ENCODE peak calls at places on chromosomes 6 and 20, in five cellular contexts. Q, X, W, Y and K are unnamed samples. For H3K36me3, the result is how much of the 10 kb centered on the place peaks cover.

GRCh38 chr6:52517502-52518278 is 59.2 kb downstream of the TRAM2 start:
- DNase-seq in Q (peak), X (peak), W (peak), Y (peak), K (peak)

GRCh38 chr20:35305682-35306556 is 13.7 kb upstream of the FAM83C start:
- DNase-seq in Q (peak), X (peak), W (peak), Y (no peak), K (peak)

GRCh38 chr6:163956571-163957407 is 542.3 kb downstream of the QKI start:
- DNase-seq in Q (peak), X (peak), W (peak), Y (peak), K (peak)

GRCh38 chr6:113190170-113190569 is 667.0 kb upstream of the MARCKS start:
- DNase-seq in Q (no peak), X (no peak), W (peak), Y (no peak), K (no peak)

GRCh38 chr6:112780498-112781096 is 433.5 kb downstream of the RFPL4B start:
- DNase-seq in Q (peak), X (no peak), W (peak), Y (peak), K (no peak)

GRCh38 chr6:20280288-20280621 is 68.0 kb upstream of the MBOAT1 start:
- DNase-seq in Q (no peak), X (no peak), W (no peak), Y (no peak), K (no peak)

GRCh38 chr20:7410150-7410549 is 530.1 kb downstream of the HAO1 start:
- DNase-seq in Q (no peak), X (no peak), W (no peak), Y (no peak), K (no peak)

GRCh38 chr20:37163832-37164554 is 15.1 kb upstream of the RPN2 start:
- DNase-seq in Q (no peak), X (no peak), W (no peak), Y (no peak), K (no peak)

GRCh38 chr20:59291740-59292139 is 8.7 kb upstream of the EDN3 start:
- DNase-seq in Q (no peak), X (no peak), W (no peak), Y (peak), K (no peak)

GRCh38 chr20:51803157-51803854 is 985 bp upstream of the SALL4 start:
- DNase-seq in Q (no peak), X (no peak), W (no peak), Y (no peak), K (no peak)

GRCh38 chr6:12962529-12962928 is 246.0 kb downstream of the PHACTR1 start:
- DNase-seq in Q (no peak), X (no peak), W (no peak), Y (no peak), K (no peak)

GRCh38 chr20:44866703-44867335 is 18.7 kb upstream of the YWHAB start:
- DNase-seq in Q (no peak), X (no peak), W (no peak), Y (no peak), K (no peak)
- H3K4me3 ChIP-seq in Q (no peak), X (peak), W (no peak), Y (no peak), K (no peak)

GRCh38 chr6:1701668-1702353 is 92.1 kb downstream of the FOXC1 start:
- DNase-seq in Q (peak), X (peak), W (no peak), Y (no peak), K (no peak)

GRCh38 chr6:1703923-1704322 is 94.2 kb downstream of the FOXC1 start:
- DNase-seq in Q (no peak), X (no peak), W (no peak), Y (no peak), K (no peak)

GRCh38 chr6:1702580-1703051 is 92.9 kb downstream of the FOXC1 start:
- DNase-seq in Q (no peak), X (no peak), W (no peak), Y (no peak), K (no peak)

GRCh38 chr6:1704711-1705110 is 95.0 kb downstream of the FOXC1 start:
- DNase-seq in Q (no peak), X (no peak), W (no peak), Y (no peak), K (no peak)

DNA sequence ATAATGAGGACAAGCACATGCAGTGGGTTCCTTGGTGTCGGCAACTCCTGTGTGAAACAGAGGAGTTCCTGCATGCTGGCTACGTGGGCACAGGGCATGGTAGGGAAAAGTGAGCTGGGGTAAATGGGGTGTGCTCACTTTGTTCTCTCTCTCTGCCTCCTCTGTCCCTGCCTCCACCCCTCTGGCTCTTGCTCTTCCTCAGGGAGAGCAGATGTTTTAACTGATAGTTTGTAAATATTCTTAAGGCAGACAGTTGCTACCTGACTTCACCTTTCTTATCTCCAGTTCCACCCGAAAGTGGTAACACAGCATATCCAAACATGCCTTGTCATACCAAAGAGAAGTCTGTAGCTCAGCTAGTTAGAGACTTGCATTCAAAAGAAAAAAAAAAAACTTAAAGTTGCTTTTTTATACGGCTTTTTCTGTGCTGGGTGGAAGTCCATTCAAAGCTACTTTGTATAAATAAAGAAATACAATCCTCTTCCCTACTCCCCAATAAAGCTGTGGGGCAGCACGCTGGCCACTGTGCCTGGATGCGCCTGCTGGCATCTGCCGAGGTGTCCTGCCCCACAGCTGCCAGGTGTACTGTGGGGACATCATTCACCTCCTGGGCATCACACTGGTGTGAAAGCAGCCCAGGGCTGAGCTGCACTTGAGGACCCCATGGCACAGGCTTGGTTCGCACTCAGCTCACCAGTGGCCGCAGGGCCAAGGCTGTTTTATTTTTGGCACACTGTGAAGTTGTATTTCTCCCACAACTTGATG is 93.6 kb downstream of the FOXC1 start:
- DNase-seq in Q (no peak), X (no peak), W (no peak), Y (no peak), K (no peak)
- H3K36me3 ChIP-seq in Q (under half), X (under half), W (under half), Y (under half), K (under half)

DNA sequence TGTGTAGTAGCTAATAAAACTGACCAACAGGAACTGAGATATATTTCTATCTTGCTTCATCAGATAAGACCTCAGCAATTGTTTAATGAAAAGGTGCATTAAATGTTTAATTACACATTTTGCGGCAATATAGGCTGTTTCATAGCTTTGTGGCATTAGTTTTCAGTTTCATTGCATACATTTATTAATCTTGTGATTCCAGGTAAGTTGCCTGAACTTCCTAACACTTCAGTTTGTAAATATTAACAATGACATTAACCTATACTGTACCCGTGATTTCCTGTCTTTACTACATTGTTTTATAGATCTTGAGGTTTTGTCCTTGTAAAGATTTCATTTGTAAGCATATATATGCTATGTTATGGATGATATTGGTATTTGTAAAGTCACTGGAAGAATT is 66.5 kb downstream of the PKIB start:
- DNase-seq in Q (no peak), X (no peak), W (no peak), Y (no peak), K (no peak)
- H3K27ac ChIP-seq in Q (no peak), X (no peak), W (no peak), Y (no peak), K (no peak)

GRCh38 chr6:68640506-68640875 is 5.4 kb downstream of the ADGRB3 start:
- DNase-seq in Q (no peak), X (no peak), W (no peak), Y (no peak), K (no peak)
- H3K4me3 ChIP-seq in Q (peak), X (peak), W (peak), Y (no peak), K (peak)

DNA sequence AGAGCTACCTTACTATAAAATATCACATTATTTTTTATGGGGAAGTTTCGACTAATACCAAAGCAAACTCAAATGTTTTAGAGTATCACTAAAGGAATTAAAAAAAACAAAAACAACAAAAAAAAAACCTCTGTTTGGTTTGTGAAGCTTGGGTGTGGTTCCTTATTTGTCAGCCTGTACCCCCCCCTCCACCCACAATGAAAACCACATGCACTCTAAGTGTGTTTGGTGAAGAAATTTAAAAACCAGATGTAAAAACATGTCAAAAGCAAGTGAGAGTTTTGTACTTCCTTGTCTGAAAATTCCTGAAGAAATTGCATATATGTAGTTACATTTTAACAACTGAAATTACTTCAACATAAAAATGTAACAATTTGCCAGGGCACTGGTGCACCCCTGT is 3.1 kb downstream of the STK38 start:
- DNase-seq in Q (no peak), X (no peak), W (no peak), Y (peak), K (no peak)
- H3K36me3 ChIP-seq in Q (under half), X (under half), W (under half), Y (under half), K (under half)